ENCODE peak calls at places on chromosomes 1 and 21, in ten cellular contexts. T, I, X, L, H, Z, C, S, Q and P are unnamed samples.

GRCh38 chr21:36966066-36966845 is at the start of gene HLCS:
- DNase-seq in T (peak; percentile 52), I (peak; percentile 64), X (peak; percentile 68), L (peak; percentile 11), H (peak; percentile 72), Z (peak; percentile 62), C (peak; percentile 72), S (peak; percentile 66), Q (peak; percentile 85), P (peak; percentile 65)

GRCh38 chr21:44710756-44711326 is 531 bp downstream of the TSPEAR start:
- DNase-seq in T (no peak), I (no peak), X (no peak), L (no peak), H (no peak), Z (no peak), C (no peak), S (peak; percentile 7), Q (peak; percentile 56), P (no peak)

GRCh38 chr1:232991238-232991637 is 40.8 kb downstream of the NTPCR start:
- DNase-seq in T (no peak), I (no peak), X (no peak), L (no peak), H (no peak), Z (no peak), C (no peak), S (no peak), Q (no peak), P (no peak)

GRCh38 chr21:26966978-26967913 is at the start of gene ADAMTS5:
- DNase-seq in T (no peak), I (no peak), X (peak; percentile 94), L (peak; percentile 58), H (no peak), Z (no peak), C (no peak), S (peak; percentile 50), Q (peak; percentile 77), P (peak; percentile 53)

GRCh38 chr1:29382851-29383588 is 146.7 kb downstream of the PTPRU start:
- DNase-seq in T (no peak), I (no peak), X (no peak), L (no peak), H (no peak), Z (no peak), C (no peak), S (no peak), Q (peak; percentile 36), P (no peak)

GRCh38 chr1:228315484-228315944 is 91.1 kb downstream of the TRIM11 start:
- DNase-seq in T (no peak), I (no peak), X (no peak), L (no peak), H (no peak), Z (no peak), C (no peak), S (no peak), Q (peak; percentile 47), P (peak; percentile 45)

GRCh38 chr1:166822385-166822784 is 16.9 kb upstream of the POGK start:
- DNase-seq in T (no peak), I (no peak), X (no peak), L (no peak), H (no peak), Z (no peak), C (no peak), S (no peak), Q (no peak), P (no peak)

GRCh38 chr1:95068956-95069710 is 3.6 kb downstream of the ALG14 start:
- DNase-seq in T (no peak), I (no peak), X (no peak), L (no peak), H (no peak), Z (no peak), C (no peak), S (no peak), Q (no peak), P (no peak)

GRCh38 chr1:93925206-93925605 is 16.0 kb upstream of the GCLM start:
- DNase-seq in T (no peak), I (no peak), X (no peak), L (no peak), H (no peak), Z (no peak), C (no peak), S (no peak), Q (no peak), P (no peak)

GRCh38 chr1:202201266-202201665 is 7.7 kb downstream of the LGR6 start:
- DNase-seq in T (no peak), I (no peak), X (no peak), L (no peak), H (no peak), Z (no peak), C (no peak), S (no peak), Q (no peak), P (no peak)

GRCh38 chr1:4778056-4778455 is 123.6 kb downstream of the AJAP1 start:
- DNase-seq in T (no peak), I (no peak), X (no peak), L (no peak), H (no peak), Z (no peak), C (no peak), S (peak; percentile 65), Q (no peak), P (no peak)

GRCh38 chr1:20233394-20233793 is 47.1 kb upstream of the PLA2G2C start:
- DNase-seq in T (no peak), I (no peak), X (peak; percentile 23), L (peak; percentile 2), H (no peak), Z (no peak), C (no peak), S (no peak), Q (no peak), P (no peak)

GRCh38 chr1:193103759-193104495 is 1.3 kb downstream of the GLRX2 start:
- DNase-seq in T (no peak), I (no peak), X (no peak), L (no peak), H (no peak), Z (no peak), C (no peak), S (no peak), Q (no peak), P (no peak)

GRCh38 chr1:51417496-51418383 is 87.4 kb upstream of the TTC39A start:
- DNase-seq in T (no peak), I (no peak), X (peak; percentile 41), L (peak; percentile 22), H (no peak), Z (no peak), C (no peak), S (no peak), Q (no peak), P (no peak)

GRCh38 chr1:164561007-164561406 is 2.0 kb downstream of the PBX1 start:
- DNase-seq in T (no peak), I (no peak), X (no peak), L (no peak), H (no peak), Z (no peak), C (no peak), S (no peak), Q (no peak), P (no peak)

GRCh38 chr1:183604811-183605210 is 14.6 kb upstream of the NCF2 start:
- DNase-seq in T (no peak), I (no peak), X (no peak), L (no peak), H (no peak), Z (no peak), C (no peak), S (no peak), Q (no peak), P (no peak)

GRCh38 chr1:226121587-226122400 is 59.3 kb downstream of the H3-3A start:
- DNase-seq in T (peak; percentile 68), I (peak; percentile 75), X (no peak), L (no peak), H (peak; percentile 65), Z (peak; percentile 55), C (peak; percentile 55), S (peak; percentile 66), Q (no peak), P (peak; percentile 38)

GRCh38 chr1:155003766-155004351 is 1.3 kb downstream of the ZBTB7B start:
- DNase-seq in T (no peak), I (no peak), X (peak; percentile 53), L (no peak), H (no peak), Z (no peak), C (no peak), S (peak; percentile 69), Q (peak; percentile 88), P (no peak)

GRCh38 chr1:204419064-204419403 is 7.4 kb upstream of the PPP1R15B start:
- DNase-seq in T (no peak), I (no peak), X (peak; percentile 68), L (no peak), H (no peak), Z (no peak), C (no peak), S (no peak), Q (no peak), P (no peak)